ENCODE peak calls at places on chromosomes 13 and 19, in seven cellular contexts. H is H1, V is upper lobe of right lung, B is cardiac fibroblast, E is breast epithelium, U is epithelial cell of proximal tubule, M is neural progenitor cell. T is an unnamed sample.

GRCh38 chr13:42405665-42406390 is 133.9 kb downstream of the AKAP11 start:
- DNase-seq in H (no peak), V (no peak), B (peak), E (no peak), U (peak), M (no peak), T (no peak)

GRCh38 chr13:109154146-109154545 is 524.7 kb downstream of the MYO16 start:
- DNase-seq in H (no peak), V (no peak), B (peak), E (no peak), U (no peak), M (no peak), T (no peak)

GRCh38 chr19:2495651-2496316 is 19.9 kb downstream of the GADD45B start:
- DNase-seq in H (no peak), V (no peak), B (peak), E (no peak), U (no peak), M (no peak), T (no peak)

GRCh38 chr19:35055715-35056179 is 14.2 kb downstream of the HPN start:
- DNase-seq in H (peak), V (no peak), B (no peak), E (no peak), U (no peak), M (peak), T (no peak)

GRCh38 chr19:51226068-51226467 is 1.2 kb downstream of the CD33 start:
- DNase-seq in H (no peak), V (no peak), B (no peak), E (no peak), U (no peak), M (no peak), T (no peak)

GRCh38 chr13:24036115-24036514 is 124.4 kb upstream of the SPATA13 start:
- DNase-seq in H (no peak), V (no peak), B (no peak), E (no peak), U (no peak), M (no peak), T (no peak)

GRCh38 chr19:33340991-33341390 is 32.5 kb upstream of the CEBPG start:
- DNase-seq in H (no peak), V (no peak), B (no peak), E (no peak), U (no peak), M (no peak), T (no peak)

GRCh38 chr19:16031872-16032200 is 44.5 kb upstream of the TPM4 start:
- DNase-seq in H (no peak), V (peak), B (no peak), E (no peak), U (no peak), M (no peak), T (no peak)

GRCh38 chr19:21052902-21053301 is 29.1 kb upstream of the ZNF714 start:
- DNase-seq in H (no peak), V (no peak), B (no peak), E (no peak), U (no peak), M (no peak), T (no peak)

GRCh38 chr13:52025475-52026245 is 1.2 kb downstream of the UTP14C start:
- DNase-seq in H (no peak), V (no peak), B (no peak), E (no peak), U (no peak), M (no peak), T (no peak)

GRCh38 chr13:52033039-52033438 is 8.5 kb downstream of the UTP14C start:
- DNase-seq in H (no peak), V (no peak), B (no peak), E (no peak), U (no peak), M (no peak), T (no peak)

GRCh38 chr13:52027832-52028231 is 3.3 kb downstream of the UTP14C start:
- DNase-seq in H (no peak), V (no peak), B (no peak), E (no peak), U (no peak), M (no peak), T (no peak)

GRCh38 chr13:52026246-52026626 is 1.7 kb downstream of the UTP14C start:
- DNase-seq in H (peak), V (no peak), B (no peak), E (no peak), U (no peak), M (no peak), T (no peak)

GRCh38 chr13:52029569-52029968 is 5.1 kb downstream of the UTP14C start:
- DNase-seq in H (no peak), V (no peak), B (no peak), E (no peak), U (no peak), M (no peak), T (no peak)
- TF ChIP-seq CTCF in H (no peak), V (no peak), B (no peak), E (no peak), U (no peak), M (no peak), T (no peak)

GRCh38 chr13:97030705-97031452 is 36.6 kb upstream of the OXGR1 start:
- DNase-seq in H (no peak), V (no peak), B (peak), E (no peak), U (no peak), M (peak), T (no peak)
- TF ChIP-seq CTCF in H (no peak), V (peak), B (peak), E (no peak), U (peak), M (peak), T (peak)

GRCh38 chr19:30968210-30968609 is 381.0 kb downstream of the TSHZ3 start:
- DNase-seq in H (no peak), V (no peak), B (peak), E (no peak), U (no peak), M (peak), T (no peak)
- TF ChIP-seq CTCF in H (peak), V (no peak), B (no peak), E (no peak), U (no peak), M (peak), T (no peak)

GRCh38 chr19:13099073-13099999 is 3.3 kb downstream of the LYL1 start:
- DNase-seq in H (peak), V (peak), B (peak), E (no peak), U (no peak), M (peak), T (no peak)
- TF ChIP-seq CTCF in H (no peak), V (no peak), B (no peak), E (no peak), U (no peak), M (no peak), T (no peak)

GRCh38 chr13:98540476-98540875 is 36.4 kb downstream of the STK24 start:
- DNase-seq in H (no peak), V (no peak), B (peak), E (no peak), U (no peak), M (no peak), T (no peak)

GRCh38 chr13:98543380-98544104 is 33.4 kb downstream of the STK24 start:
- DNase-seq in H (no peak), V (peak), B (no peak), E (no peak), U (no peak), M (no peak), T (no peak)

GRCh38 chr13:98542568-98543379 is 34.1 kb downstream of the STK24 start:
- DNase-seq in H (no peak), V (peak), B (no peak), E (no peak), U (no peak), M (no peak), T (no peak)

GRCh38 chr13:98541211-98541610 is 35.7 kb downstream of the STK24 start:
- DNase-seq in H (no peak), V (no peak), B (peak), E (no peak), U (no peak), M (no peak), T (no peak)

DNA sequence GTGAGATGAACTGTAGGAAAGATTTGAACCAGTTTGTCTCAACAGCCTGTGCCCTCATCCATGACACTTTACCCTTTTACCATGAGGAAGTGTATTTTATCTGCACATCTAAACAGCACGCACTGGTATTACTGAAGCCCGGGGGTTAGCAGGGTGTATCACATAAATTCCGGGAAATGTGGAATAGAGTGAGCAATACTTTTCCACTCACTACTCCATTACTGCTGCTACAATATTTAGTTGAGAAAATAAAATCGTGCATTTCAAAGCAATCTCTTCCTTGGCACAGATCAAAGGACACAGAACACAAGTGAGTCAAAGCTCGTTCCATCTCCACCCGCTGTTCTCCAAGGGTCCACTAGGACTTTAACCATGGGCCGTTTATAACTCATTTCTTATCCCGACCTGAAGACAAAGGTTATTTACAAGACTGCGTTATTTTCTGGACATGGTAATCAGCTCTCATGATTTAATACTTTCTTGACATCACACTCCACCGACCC is 35.2 kb downstream of the STK24 start:
- DNase-seq in H (no peak), V (no peak), B (no peak), E (no peak), U (no peak), M (no peak), T (no peak)
- TF ChIP-seq CTCF in H (no peak), V (no peak), B (peak), E (no peak), U (peak), M (peak), T (no peak)

GRCh38 chr19:54100560-54100959 is at the start of gene OSCAR:
- DNase-seq in H (no peak), V (peak), B (no peak), E (no peak), U (no peak), M (no peak), T (no peak)

GRCh38 chr19:54095136-54095858 is 5.3 kb downstream of the OSCAR start:
- DNase-seq in H (no peak), V (no peak), B (no peak), E (no peak), U (no peak), M (no peak), T (no peak)

GRCh38 chr19:54102421-54103169 is at the start of gene NDUFA3:
- DNase-seq in H (peak), V (peak), B (peak), E (peak), U (peak), M (peak), T (peak)

GRCh38 chr19:54094601-54095000 is 6.0 kb downstream of the OSCAR start:
- DNase-seq in H (no peak), V (no peak), B (no peak), E (no peak), U (no peak), M (no peak), T (no peak)

GRCh38 chr19:54096642-54097106 is 3.9 kb downstream of the OSCAR start:
- DNase-seq in H (peak), V (no peak), B (peak), E (no peak), U (no peak), M (peak), T (peak)
- TF ChIP-seq CTCF in H (no peak), V (no peak), B (peak), E (no peak), U (peak), M (peak), T (no peak)

GRCh38 chr13:52837850-52838249 is 10.6 kb downstream of the PCDH8 start:
- DNase-seq in H (no peak), V (no peak), B (no peak), E (no peak), U (no peak), M (no peak), T (no peak)
- TF ChIP-seq CTCF in H (no peak), V (no peak), B (no peak), E (no peak), U (no peak), M (no peak), T (no peak)

GRCh38 chr19:7292950-7293794 is 1.0 kb downstream of the INSR start:
- DNase-seq in H (peak), V (peak), B (peak), E (peak), U (no peak), M (peak), T (no peak)

GRCh38 chr19:7292352-7292949 is 1.8 kb downstream of the INSR start:
- DNase-seq in H (no peak), V (no peak), B (no peak), E (no peak), U (no peak), M (no peak), T (no peak)

GRCh38 chr19:7295912-7296486 is 1.8 kb upstream of the INSR start:
- DNase-seq in H (no peak), V (no peak), B (no peak), E (no peak), U (no peak), M (no peak), T (no peak)

GRCh38 chr19:7293795-7294570 is at the start of gene INSR:
- DNase-seq in H (peak), V (peak), B (peak), E (peak), U (no peak), M (peak), T (peak)

GRCh38 chr19:7294571-7295212 is 478 bp upstream of the INSR start:
- DNase-seq in H (peak), V (peak), B (peak), E (peak), U (no peak), M (peak), T (peak)
- TF ChIP-seq CTCF in H (peak), V (peak), B (no peak), E (peak), U (peak), M (peak), T (peak)

GRCh38 chr13:59806801-59807200 is 356.9 kb downstream of the DIAPH3 start:
- DNase-seq in H (no peak), V (no peak), B (no peak), E (no peak), U (no peak), M (no peak), T (no peak)

DNA sequence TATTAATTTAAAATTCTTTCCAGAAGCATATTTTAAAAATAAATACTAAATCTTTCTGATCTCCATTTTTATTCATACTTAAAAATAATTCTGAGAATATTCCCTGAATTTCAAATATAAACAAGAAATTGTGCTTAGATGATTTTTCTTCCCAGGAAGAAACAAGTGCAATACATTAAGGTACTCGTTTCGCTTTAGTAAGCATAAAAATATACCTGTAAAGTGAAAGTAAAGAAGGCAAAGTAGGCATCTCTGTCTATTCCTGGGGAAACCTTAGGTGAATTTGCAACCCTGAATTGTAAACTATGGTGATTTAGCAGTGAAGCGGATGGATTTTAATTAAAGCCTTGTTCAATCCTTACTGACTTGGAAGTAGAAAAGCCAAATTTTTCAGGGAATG is 354.2 kb downstream of the DIAPH3 start:
- DNase-seq in H (no peak), V (no peak), B (no peak), E (no peak), U (no peak), M (no peak), T (no peak)
- TF ChIP-seq CTCF in H (no peak), V (no peak), B (no peak), E (no peak), U (no peak), M (no peak), T (no peak)